ENCODE peak calls at places on chromosomes 16 and 17, in seven cellular contexts. One of them, this sample, is unnamed.

GRCh38 chr17:43456661-43457361 is 27.0 kb upstream of the DHX8 start:
- DNase-seq in fibroblast of villous mesenchyme: peak
- DNase-seq in neural crest cell: no peak
- DNase-seq in left ventricle myocardium inferior: no peak
- DNase-seq in fibroblast of lung: peak
- DNase-seq in body of pancreas: peak
- DNase-seq in fibroblast of mammary gland: peak
- DNase-seq in this sample: no peak

GRCh38 chr17:77036841-77037381 is 103.9 kb upstream of the SEC14L1 start:
- DNase-seq in fibroblast of villous mesenchyme: no peak
- DNase-seq in left ventricle myocardium inferior: peak
- DNase-seq in fibroblast of lung: no peak
- DNase-seq in fibroblast of mammary gland: no peak
- DNase-seq in body of pancreas: peak
- DNase-seq in neural crest cell: no peak
- DNase-seq in this sample: no peak

GRCh38 chr17:76714822-76715461 is 4.2 kb upstream of the MXRA7 start:
- DNase-seq in fibroblast of villous mesenchyme: peak
- DNase-seq in fibroblast of mammary gland: no peak
- DNase-seq in neural crest cell: peak
- DNase-seq in fibroblast of lung: peak
- DNase-seq in body of pancreas: peak
- DNase-seq in left ventricle myocardium inferior: peak
- DNase-seq in this sample: peak

GRCh38 chr16:49469930-49470451 is 96.4 kb downstream of the C16orf78 start:
- DNase-seq in body of pancreas: no peak
- DNase-seq in left ventricle myocardium inferior: no peak
- DNase-seq in fibroblast of mammary gland: no peak
- DNase-seq in fibroblast of villous mesenchyme: no peak
- DNase-seq in neural crest cell: no peak
- DNase-seq in fibroblast of lung: no peak
- DNase-seq in this sample: peak

GRCh38 chr16:66308096-66308495 is 58.4 kb upstream of the CDH5 start:
- DNase-seq in fibroblast of villous mesenchyme: no peak
- DNase-seq in fibroblast of lung: no peak
- DNase-seq in neural crest cell: no peak
- DNase-seq in left ventricle myocardium inferior: no peak
- DNase-seq in body of pancreas: no peak
- DNase-seq in fibroblast of mammary gland: no peak
- DNase-seq in this sample: no peak

GRCh38 chr17:35726609-35727460 is 4.6 kb upstream of the RASL10B start:
- DNase-seq in fibroblast of mammary gland: peak
- DNase-seq in body of pancreas: peak
- DNase-seq in left ventricle myocardium inferior: peak
- DNase-seq in fibroblast of villous mesenchyme: peak
- DNase-seq in neural crest cell: no peak
- DNase-seq in fibroblast of lung: peak
- DNase-seq in this sample: peak

GRCh38 chr17:65771704-65772103 is 210.3 kb upstream of the AXIN2 start:
- DNase-seq in fibroblast of villous mesenchyme: no peak
- DNase-seq in fibroblast of mammary gland: no peak
- DNase-seq in left ventricle myocardium inferior: no peak
- DNase-seq in neural crest cell: no peak
- DNase-seq in fibroblast of lung: no peak
- DNase-seq in body of pancreas: no peak
- DNase-seq in this sample: no peak

GRCh38 chr17:66885417-66885816 is 50.5 kb downstream of the CACNG5 start:
- DNase-seq in fibroblast of villous mesenchyme: no peak
- DNase-seq in fibroblast of mammary gland: no peak
- DNase-seq in body of pancreas: peak
- DNase-seq in left ventricle myocardium inferior: no peak
- DNase-seq in neural crest cell: no peak
- DNase-seq in fibroblast of lung: no peak
- DNase-seq in this sample: no peak

GRCh38 chr17:40062347-40063033 is at the start of gene THRA:
- DNase-seq in fibroblast of mammary gland: no peak
- DNase-seq in left ventricle myocardium inferior: peak
- DNase-seq in body of pancreas: peak
- DNase-seq in fibroblast of lung: no peak
- DNase-seq in fibroblast of villous mesenchyme: peak
- DNase-seq in neural crest cell: peak
- DNase-seq in this sample: peak

GRCh38 chr17:29127840-29128239 is 52.4 kb downstream of the MYO18A start:
- DNase-seq in fibroblast of villous mesenchyme: no peak
- DNase-seq in fibroblast of lung: no peak
- DNase-seq in neural crest cell: no peak
- DNase-seq in fibroblast of mammary gland: no peak
- DNase-seq in body of pancreas: no peak
- DNase-seq in left ventricle myocardium inferior: no peak
- DNase-seq in this sample: no peak

GRCh38 chr17:31433811-31434210 is 42.3 kb downstream of the RAB11FIP4 start:
- DNase-seq in fibroblast of villous mesenchyme: no peak
- DNase-seq in neural crest cell: no peak
- DNase-seq in fibroblast of lung: no peak
- DNase-seq in body of pancreas: no peak
- DNase-seq in fibroblast of mammary gland: no peak
- DNase-seq in left ventricle myocardium inferior: no peak
- DNase-seq in this sample: no peak

GRCh38 chr16:68379472-68380347 is 68.6 kb downstream of the SMPD3 start:
- DNase-seq in fibroblast of mammary gland: no peak
- DNase-seq in body of pancreas: no peak
- DNase-seq in fibroblast of villous mesenchyme: no peak
- DNase-seq in left ventricle myocardium inferior: no peak
- DNase-seq in fibroblast of lung: no peak
- DNase-seq in neural crest cell: no peak
- DNase-seq in this sample: no peak

DNA sequence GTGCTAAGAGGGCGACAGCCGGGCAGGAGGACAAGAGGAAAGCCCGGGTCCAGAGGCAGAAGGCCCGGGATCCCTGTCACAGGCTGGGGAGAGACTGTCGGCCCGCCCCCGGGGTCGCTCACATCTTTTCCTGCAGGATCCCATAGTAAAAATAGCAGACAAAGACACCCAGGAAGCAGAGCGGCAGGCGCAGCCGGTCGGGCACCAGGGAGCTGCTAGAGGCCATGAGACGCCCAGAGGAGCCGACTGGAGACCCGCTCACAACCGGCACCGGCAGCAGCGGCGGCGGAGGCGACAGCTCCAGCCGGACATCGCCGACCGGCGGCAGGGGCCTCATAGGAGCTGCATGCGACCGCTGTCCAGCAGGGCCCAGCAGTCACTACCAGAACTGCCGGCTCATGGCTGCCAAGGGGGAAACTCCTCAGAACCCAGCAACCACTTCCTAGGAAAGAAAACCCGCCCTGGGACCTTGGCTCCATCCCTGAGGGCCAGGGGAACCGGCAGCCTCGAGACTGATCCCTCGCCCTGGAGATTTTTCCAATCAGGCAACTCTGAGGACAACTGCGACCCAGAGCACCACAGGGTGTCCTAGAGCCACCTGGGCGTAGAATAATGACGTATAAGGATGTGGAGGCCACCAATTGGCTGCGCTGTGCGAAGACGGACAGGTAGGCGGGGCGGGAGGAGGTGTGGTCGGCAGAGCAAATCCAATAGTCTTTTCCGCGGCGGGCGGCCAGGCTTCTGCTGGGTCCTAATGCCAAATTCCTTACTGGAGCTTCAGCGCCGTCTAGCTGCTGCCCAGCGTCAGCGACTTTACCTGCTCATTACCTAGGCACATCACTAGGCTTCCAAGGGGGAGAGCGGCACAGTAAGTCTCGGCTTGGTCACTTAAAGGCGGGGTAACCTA is at the start of gene SLC35B1:
- DNase-seq in left ventricle myocardium inferior: peak
- DNase-seq in fibroblast of villous mesenchyme: peak
- DNase-seq in body of pancreas: peak
- DNase-seq in neural crest cell: peak
- DNase-seq in fibroblast of mammary gland: peak
- DNase-seq in fibroblast of lung: peak
- DNase-seq in this sample: peak
- TF ChIP-seq CTCF in left ventricle myocardium inferior: peak
- TF ChIP-seq CTCF in fibroblast of villous mesenchyme: peak
- TF ChIP-seq CTCF in body of pancreas: peak
- TF ChIP-seq CTCF in neural crest cell: peak
- TF ChIP-seq CTCF in fibroblast of mammary gland: peak
- TF ChIP-seq CTCF in fibroblast of lung: peak
- TF ChIP-seq CTCF in this sample: peak

DNA sequence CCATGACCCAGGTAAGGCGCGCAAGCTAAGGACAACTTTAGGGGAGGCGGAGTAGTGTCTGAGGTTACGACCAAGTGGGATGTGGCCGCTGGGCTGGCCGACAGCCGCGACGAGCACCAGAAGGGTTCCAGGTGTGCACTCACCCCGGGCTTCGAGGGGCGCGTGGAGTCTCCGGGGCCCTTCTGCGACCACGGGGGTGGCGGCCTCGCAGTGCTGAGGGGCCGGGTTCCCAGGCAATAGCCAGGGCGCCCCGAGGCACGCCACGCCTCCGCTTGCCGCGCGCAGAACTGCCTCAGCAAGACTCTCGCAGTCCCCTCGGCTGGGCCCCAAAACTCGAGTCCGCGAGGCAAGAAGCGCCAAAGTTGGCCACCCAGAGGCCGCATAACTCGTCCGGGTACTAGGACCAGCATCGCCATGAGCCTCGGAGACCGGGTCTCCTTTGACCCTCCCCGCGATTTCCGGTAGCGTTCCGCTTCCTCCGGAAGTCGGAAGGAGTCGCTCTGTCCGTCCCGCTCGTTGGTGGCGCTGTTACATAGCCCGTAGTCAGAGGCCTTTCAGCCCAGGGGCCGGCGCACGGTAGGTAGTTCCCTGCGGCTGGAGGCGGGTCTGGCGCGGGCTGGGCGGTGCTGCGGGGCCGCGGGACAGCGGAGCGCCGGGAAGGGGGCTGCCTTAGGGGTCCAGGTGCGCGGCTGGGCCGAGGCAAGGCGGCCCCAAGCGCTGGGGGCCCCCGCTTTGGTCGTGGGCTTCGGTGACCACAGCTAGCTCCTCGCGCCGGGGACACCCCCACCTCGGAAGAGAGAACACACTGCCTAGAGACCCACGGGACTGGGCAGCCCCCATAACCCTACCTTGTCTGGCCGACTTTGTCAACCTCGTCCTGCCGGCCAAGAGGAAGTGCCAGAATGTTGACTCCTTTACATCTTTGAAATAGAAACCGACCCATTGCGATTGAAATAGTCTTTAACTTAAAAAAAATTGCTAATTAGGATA is at the start of the genes ADPRM and SCO1:
- DNase-seq in neural crest cell: peak
- DNase-seq in fibroblast of villous mesenchyme: peak
- DNase-seq in left ventricle myocardium inferior: peak
- DNase-seq in fibroblast of lung: peak
- DNase-seq in fibroblast of mammary gland: peak
- DNase-seq in body of pancreas: peak
- DNase-seq in this sample: peak
- TF ChIP-seq CTCF in neural crest cell: peak
- TF ChIP-seq CTCF in fibroblast of villous mesenchyme: peak
- TF ChIP-seq CTCF in left ventricle myocardium inferior: peak
- TF ChIP-seq CTCF in fibroblast of lung: peak
- TF ChIP-seq CTCF in fibroblast of mammary gland: peak
- TF ChIP-seq CTCF in body of pancreas: peak
- TF ChIP-seq CTCF in this sample: no peak

GRCh38 chr17:49700956-49701355 is 6.8 kb downstream of the SLC35B1 start:
- DNase-seq in neural crest cell: no peak
- DNase-seq in fibroblast of mammary gland: no peak
- DNase-seq in fibroblast of villous mesenchyme: no peak
- DNase-seq in left ventricle myocardium inferior: no peak
- DNase-seq in body of pancreas: no peak
- DNase-seq in fibroblast of lung: no peak
- DNase-seq in this sample: no peak

GRCh38 chr17:49705254-49705653 is 2.5 kb downstream of the SLC35B1 start:
- DNase-seq in neural crest cell: no peak
- DNase-seq in fibroblast of mammary gland: no peak
- DNase-seq in body of pancreas: no peak
- DNase-seq in left ventricle myocardium inferior: no peak
- DNase-seq in fibroblast of villous mesenchyme: no peak
- DNase-seq in fibroblast of lung: no peak
- DNase-seq in this sample: no peak

GRCh38 chr17:49707246-49707607 is 537 bp downstream of the SLC35B1 start:
- DNase-seq in fibroblast of mammary gland: peak
- DNase-seq in neural crest cell: no peak
- DNase-seq in fibroblast of villous mesenchyme: peak
- DNase-seq in fibroblast of lung: no peak
- DNase-seq in body of pancreas: no peak
- DNase-seq in left ventricle myocardium inferior: no peak
- DNase-seq in this sample: no peak

GRCh38 chr17:49699967-49700575 is 7.7 kb downstream of the SLC35B1 start:
- DNase-seq in fibroblast of mammary gland: no peak
- DNase-seq in fibroblast of lung: no peak
- DNase-seq in body of pancreas: no peak
- DNase-seq in neural crest cell: no peak
- DNase-seq in fibroblast of villous mesenchyme: no peak
- DNase-seq in left ventricle myocardium inferior: peak
- DNase-seq in this sample: no peak

GRCh38 chr17:49703557-49704277 is 4.0 kb downstream of the SLC35B1 start:
- DNase-seq in left ventricle myocardium inferior: no peak
- DNase-seq in fibroblast of lung: peak
- DNase-seq in body of pancreas: peak
- DNase-seq in fibroblast of villous mesenchyme: peak
- DNase-seq in neural crest cell: peak
- DNase-seq in fibroblast of mammary gland: peak
- DNase-seq in this sample: no peak
- TF ChIP-seq CTCF in left ventricle myocardium inferior: peak
- TF ChIP-seq CTCF in fibroblast of lung: peak
- TF ChIP-seq CTCF in body of pancreas: no peak
- TF ChIP-seq CTCF in fibroblast of villous mesenchyme: peak
- TF ChIP-seq CTCF in neural crest cell: peak
- TF ChIP-seq CTCF in fibroblast of mammary gland: peak
- TF ChIP-seq CTCF in this sample: no peak

DNA sequence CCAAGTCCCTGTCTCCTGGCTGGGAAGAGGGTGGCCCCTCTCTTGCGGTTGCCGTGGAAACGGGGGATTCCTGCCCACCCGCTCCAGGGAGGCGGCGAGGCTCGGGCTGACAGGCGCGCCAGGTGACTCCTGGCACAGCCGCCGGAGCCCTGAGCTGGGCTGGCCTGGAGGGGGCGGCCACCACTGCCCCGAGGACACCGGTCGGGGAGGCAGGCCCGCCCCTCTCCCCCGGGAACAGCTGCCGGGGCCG is 71.3 kb downstream of the ABR start:
- DNase-seq in fibroblast of mammary gland: no peak
- DNase-seq in fibroblast of lung: no peak
- DNase-seq in body of pancreas: no peak
- DNase-seq in left ventricle myocardium inferior: no peak
- DNase-seq in neural crest cell: no peak
- DNase-seq in fibroblast of villous mesenchyme: no peak
- DNase-seq in this sample: no peak
- TF ChIP-seq CTCF in fibroblast of mammary gland: no peak
- TF ChIP-seq CTCF in fibroblast of lung: no peak
- TF ChIP-seq CTCF in body of pancreas: no peak
- TF ChIP-seq CTCF in left ventricle myocardium inferior: peak
- TF ChIP-seq CTCF in neural crest cell: no peak
- TF ChIP-seq CTCF in fibroblast of villous mesenchyme: no peak
- TF ChIP-seq CTCF in this sample: no peak